ENCODE peak calls at places on chromosome 7, in four cellular contexts. T is gastrocnemius medialis, Z is coronary artery, G is psoas muscle. F is an unnamed sample.
A peak's percentile ranks its signal among the peaks of the same experiment; 100 is the strongest.

GRCh38 chr7:13903997-13904396 is 85.5 kb downstream of the ETV1 start:
- DNase-seq in T (no peak), Z (no peak), G (no peak), F (no peak)

GRCh38 chr7:138505361-138505873 is 45.4 kb downstream of the TRIM24 start:
- DNase-seq in T (no peak), Z (no peak), G (no peak), F (no peak)

GRCh38 chr7:113134025-113134424 is 15.7 kb upstream of the SMIM30 start:
- DNase-seq in T (no peak), Z (no peak), G (no peak), F (no peak)

GRCh38 chr7:16754869-16755317 is 1.3 kb downstream of the TSPAN13 start:
- DNase-seq in T (no peak), Z (no peak), G (no peak), F (no peak)

GRCh38 chr7:158024881-158025280 is 562.7 kb downstream of the PTPRN2 start:
- DNase-seq in T (no peak), Z (peak; percentile 47), G (no peak), F (no peak)

GRCh38 chr7:11714205-11714604 is 117.8 kb downstream of the THSD7A start:
- DNase-seq in T (no peak), Z (no peak), G (no peak), F (no peak)

GRCh38 chr7:73908123-73908611 is 47.2 kb downstream of the TMEM270 start:
- DNase-seq in T (no peak), Z (no peak), G (no peak), F (no peak)

GRCh38 chr7:98286701-98287485 is 5.4 kb downstream of the BRI3 start:
- DNase-seq in T (peak; percentile 64), Z (no peak), G (peak; percentile 33), F (no peak)

GRCh38 chr7:82605247-82605864 is 161.8 kb upstream of the CACNA2D1 start:
- DNase-seq in T (no peak), Z (no peak), G (no peak), F (peak; percentile 58)

GRCh38 chr7:154884348-154884920 is 118.5 kb downstream of the PAXIP1 start:
- DNase-seq in T (no peak), Z (no peak), G (no peak), F (no peak)

GRCh38 chr7:15086882-15087281 is 184.3 kb upstream of the DGKB start:
- DNase-seq in T (no peak), Z (no peak), G (no peak), F (no peak)

GRCh38 chr7:779480-779879 is 52.4 kb upstream of the PRKAR1B start:
- DNase-seq in T (no peak), Z (no peak), G (no peak), F (no peak)

GRCh38 chr7:105766421-105767191 is 109.8 kb downstream of the ATXN7L1 start:
- DNase-seq in T (no peak), Z (no peak), G (no peak), F (no peak)

GRCh38 chr7:151539055-151539714 is 19.5 kb upstream of the RHEB start:
- DNase-seq in T (no peak), Z (no peak), G (no peak), F (no peak)

GRCh38 chr7:5557920-5558401 is 134.3 kb upstream of the TNRC18 start:
- DNase-seq in T (peak; percentile 92), Z (peak; percentile 87), G (peak; percentile 87), F (no peak)

GRCh38 chr7:126937196-126937595 is 315.5 kb downstream of the GRM8 start:
- DNase-seq in T (no peak), Z (no peak), G (no peak), F (peak; percentile 27)

GRCh38 chr7:11228515-11228914 is 254.8 kb downstream of the PHF14 start:
- DNase-seq in T (peak; percentile 66), Z (no peak), G (peak; percentile 40), F (peak; percentile 22)

GRCh38 chr7:30171753-30172447 is 37.1 kb downstream of the MTURN start:
- DNase-seq in T (no peak), Z (no peak), G (no peak), F (no peak)

GRCh38 chr7:40499718-40500117 is 364.9 kb downstream of the SUGCT start:
- DNase-seq in T (no peak), Z (no peak), G (no peak), F (peak; percentile 57)

GRCh38 chr7:97215556-97215955 is 98.1 kb downstream of the SDHAF3 start:
- DNase-seq in T (no peak), Z (no peak), G (no peak), F (no peak)

GRCh38 chr7:77942431-77942830 is 143.9 kb downstream of the PHTF2 start:
- DNase-seq in T (no peak), Z (no peak), G (no peak), F (no peak)

GRCh38 chr7:22417841-22418240 is 60.9 kb upstream of the RAPGEF5 start:
- DNase-seq in T (no peak), Z (no peak), G (no peak), F (no peak)

GRCh38 chr7:10767771-10768170 is 205.9 kb upstream of the PHF14 start:
- DNase-seq in T (no peak), Z (no peak), G (no peak), F (peak; percentile 9)

GRCh38 chr7:140876519-140877248 is 48.0 kb downstream of the BRAF start:
- DNase-seq in T (no peak), Z (no peak), G (no peak), F (peak; percentile 80)

GRCh38 chr7:28125381-28126046 is 55.1 kb downstream of the JAZF1 start:
- DNase-seq in T (no peak), Z (no peak), G (no peak), F (no peak)

GRCh38 chr7:123500878-123501489 is 33.4 kb downstream of the IQUB start:
- DNase-seq in T (no peak), Z (no peak), G (no peak), F (no peak)

GRCh38 chr7:123499211-123499968 is 35.0 kb downstream of the IQUB start:
- DNase-seq in T (no peak), Z (no peak), G (no peak), F (no peak)

GRCh38 chr7:123502216-123502615 is 32.2 kb downstream of the IQUB start:
- DNase-seq in T (no peak), Z (no peak), G (no peak), F (no peak)

DNA sequence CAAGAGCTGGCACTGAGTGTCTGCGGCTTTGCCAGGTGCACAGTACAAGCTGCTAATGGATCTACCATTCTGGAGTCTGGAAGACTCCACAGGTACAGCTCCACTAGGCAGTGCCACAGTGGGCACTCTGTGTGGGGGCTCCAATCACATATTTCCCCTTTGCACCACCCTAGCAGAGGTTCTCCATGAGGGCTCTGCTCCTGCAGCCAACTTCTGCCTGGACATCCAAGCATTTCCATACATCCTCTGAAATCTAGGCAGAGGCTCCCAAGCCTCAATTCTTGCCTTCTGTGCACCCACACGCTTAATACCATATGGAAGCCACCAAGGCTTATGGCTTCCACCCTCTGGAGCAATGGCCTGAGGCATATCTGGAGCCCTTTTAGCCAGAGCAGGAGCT is 29.2 kb downstream of the IQUB start:
- DNase-seq in T (no peak), Z (no peak), G (no peak), F (no peak)
- TF ChIP-seq CTCF in T (no peak), Z (no peak), G (no peak), F (no peak)

GRCh38 chr7:27116521-27116946 is 14.0 kb downstream of the HOXA4 start:
- DNase-seq in T (no peak), Z (no peak), G (no peak), F (no peak)
- H3K4me3 ChIP-seq in T (peak overlapping the region; percentile 36), Z (peak overlapping the region; percentile 46), G (peak overlapping the region; percentile 46), F (peak overlapping the region; percentile 89)

GRCh38 chr7:107194051-107194450 is 25.2 kb downstream of the HBP1 start:
- DNase-seq in T (no peak), Z (no peak), G (no peak), F (no peak)
- TF ChIP-seq CTCF in T (no peak), Z (no peak), G (no peak), F (no peak)

DNA sequence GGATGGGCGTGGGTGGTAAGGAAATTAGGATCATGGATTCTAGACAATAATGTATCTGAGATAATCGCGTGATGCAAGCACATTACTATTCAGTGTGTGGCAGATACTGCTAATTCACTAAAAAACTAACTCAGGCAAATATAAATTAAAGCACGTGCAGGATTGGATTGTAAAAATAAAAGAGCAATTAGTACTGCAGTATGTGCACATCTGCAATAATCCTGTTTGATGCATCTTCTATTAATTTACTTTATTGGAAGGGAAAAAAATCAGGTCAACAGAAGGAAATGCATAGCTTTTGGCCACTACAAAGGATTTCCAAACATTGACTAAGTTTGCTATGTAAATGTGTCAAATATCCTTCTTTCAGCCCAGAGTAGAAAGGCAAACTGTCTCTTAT is 22.0 kb downstream of the TWIST1 start:
- DNase-seq in T (no peak), Z (no peak), G (no peak), F (no peak)
- H3K4me3 ChIP-seq in T (no peak overlapping the region), Z (no peak overlapping the region), G (no peak overlapping the region), F (no peak overlapping the region)

DNA sequence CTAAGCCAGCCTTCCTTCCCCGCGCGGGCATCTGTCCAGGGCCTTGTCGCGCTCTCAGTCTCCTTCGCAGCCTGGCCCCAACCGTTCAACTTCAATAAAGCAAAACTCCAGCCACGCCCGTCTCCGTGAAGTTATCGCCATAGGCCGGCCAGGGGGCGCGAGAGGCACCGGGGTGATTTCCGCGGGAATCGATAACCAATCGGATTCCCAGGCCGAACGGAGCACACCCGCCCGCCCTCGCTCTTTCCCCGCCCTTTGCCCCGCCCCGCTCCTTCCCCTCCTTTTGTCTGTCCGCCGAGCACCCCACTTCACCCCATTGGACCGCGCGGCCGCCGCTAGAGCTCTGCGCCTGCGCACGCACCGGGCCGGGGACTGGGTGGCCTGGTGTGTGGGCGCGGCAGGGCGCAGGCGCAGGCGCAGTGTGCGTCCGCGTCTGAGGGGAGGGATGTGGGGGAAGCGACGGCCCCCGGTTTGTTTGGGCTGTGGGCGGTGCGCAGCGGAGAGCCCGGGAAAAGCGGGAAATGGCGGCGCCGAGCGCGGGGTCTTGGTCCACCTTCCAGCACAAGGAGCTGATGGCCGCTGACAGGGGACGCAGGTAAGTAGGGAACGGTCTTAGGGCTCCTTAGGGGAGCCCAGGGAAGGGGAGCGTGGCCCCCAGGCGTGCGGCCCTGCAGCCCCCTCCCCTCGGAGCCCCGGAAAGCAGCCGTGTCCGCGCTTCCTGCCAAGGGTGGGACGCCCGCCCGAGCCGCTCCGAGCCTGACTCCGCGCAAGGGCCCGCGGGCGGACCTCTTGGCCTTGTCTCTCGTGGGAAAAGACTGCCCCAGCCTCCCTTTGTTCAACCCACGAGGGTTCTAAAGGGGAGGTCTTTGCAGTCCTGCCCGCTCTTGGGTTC is at the start of gene CASP2:
- DNase-seq in T (peak; percentile 94), Z (peak; percentile 98), G (peak; percentile 99), F (peak; percentile 98)
- TF ChIP-seq CTCF in T (peak; percentile 50), Z (no peak), G (peak; percentile 38), F (peak; percentile 39)